ENCODE peak calls at places on chromosomes 13 and 19, in six cellular contexts. Z is body of pancreas, Y is hepatocyte, W is mucosa of descending colon, P is cardiac muscle cell, Q is tibial nerve. R is an unnamed sample. For H3K4me1, the result is how much of the 10 kb centered on the place peaks cover.

GRCh38 chr13:19597523-19597922 is 35.9 kb upstream of the MPHOSPH8 start:
- DNase-seq in Y (no peak), P (peak), Z (no peak), W (no peak), Q (no peak), R (no peak)

GRCh38 chr19:15251749-15252397 is 19.6 kb upstream of the EPHX3 start:
- DNase-seq in W (peak), Q (peak), P (peak), Z (peak), Y (peak), R (no peak)

GRCh38 chr19:2561221-2561620 is 85.3 kb downstream of the GADD45B start:
- DNase-seq in P (no peak), W (no peak), Y (no peak), Z (no peak), Q (no peak), R (no peak)

GRCh38 chr13:44739120-44739519 is 163.0 kb upstream of the TSC22D1 start:
- DNase-seq in W (no peak), Z (no peak), P (no peak), Q (no peak), Y (no peak), R (no peak)

GRCh38 chr13:76474356-76474755 is 411.8 kb downstream of the KCTD12 start:
- DNase-seq in Z (no peak), Y (no peak), W (no peak), P (peak), Q (no peak), R (no peak)

GRCh38 chr19:53254451-53255341 is at the start of gene ZNF677:
- DNase-seq in Q (peak), P (peak), W (peak), Y (peak), Z (peak), R (peak)

GRCh38 chr19:4201798-4202197 is 19.3 kb downstream of the ANKRD24 start:
- DNase-seq in Y (no peak), W (no peak), P (no peak), Z (no peak), Q (no peak), R (no peak)

GRCh38 chr19:7676854-7677253 is at the start of gene MCEMP1:
- DNase-seq in Q (no peak), Z (no peak), Y (no peak), W (no peak), P (no peak), R (no peak)

GRCh38 chr13:36819811-36820140 is 754 bp downstream of the RFXAP start:
- DNase-seq in W (no peak), Y (peak), P (peak), Z (no peak), Q (no peak), R (no peak)

GRCh38 chr13:65913173-65913572 is 1317.0 kb downstream of the PCDH9 start:
- DNase-seq in Y (no peak), Z (no peak), P (peak), Q (no peak), W (no peak), R (no peak)

GRCh38 chr13:21638319-21639282 is 32.3 kb upstream of the FGF9 start:
- DNase-seq in Q (peak), P (peak), Z (peak), W (peak), Y (peak), R (no peak)

GRCh38 chr19:36054119-36054732 is at the start of gene THAP8:
- DNase-seq in W (peak), Z (peak), Q (peak), P (peak), Y (peak), R (peak)

GRCh38 chr13:111209613-111210012 is 94.5 kb downstream of the ARHGEF7 start:
- DNase-seq in Z (no peak), Y (no peak), W (no peak), P (no peak), Q (no peak), R (no peak)

GRCh38 chr19:8585894-8586750 is 8.9 kb upstream of the MYO1F start:
- DNase-seq in W (peak), Q (no peak), Z (peak), P (peak), Y (peak), R (peak)

GRCh38 chr13:101649490-101650126 is 197.1 kb downstream of the ITGBL1 start:
- DNase-seq in W (no peak), P (peak), Y (peak), Q (peak), Z (no peak), R (no peak)

GRCh38 chr19:40119380-40119779 is 28.6 kb upstream of the ZNF780A start:
- DNase-seq in Z (no peak), Q (no peak), P (no peak), W (no peak), Y (no peak), R (no peak)

GRCh38 chr19:41619018-41619571 is 7.8 kb downstream of the CEACAM4 start:
- DNase-seq in W (no peak), Q (no peak), P (no peak), Z (no peak), Y (no peak), R (no peak)

DNA sequence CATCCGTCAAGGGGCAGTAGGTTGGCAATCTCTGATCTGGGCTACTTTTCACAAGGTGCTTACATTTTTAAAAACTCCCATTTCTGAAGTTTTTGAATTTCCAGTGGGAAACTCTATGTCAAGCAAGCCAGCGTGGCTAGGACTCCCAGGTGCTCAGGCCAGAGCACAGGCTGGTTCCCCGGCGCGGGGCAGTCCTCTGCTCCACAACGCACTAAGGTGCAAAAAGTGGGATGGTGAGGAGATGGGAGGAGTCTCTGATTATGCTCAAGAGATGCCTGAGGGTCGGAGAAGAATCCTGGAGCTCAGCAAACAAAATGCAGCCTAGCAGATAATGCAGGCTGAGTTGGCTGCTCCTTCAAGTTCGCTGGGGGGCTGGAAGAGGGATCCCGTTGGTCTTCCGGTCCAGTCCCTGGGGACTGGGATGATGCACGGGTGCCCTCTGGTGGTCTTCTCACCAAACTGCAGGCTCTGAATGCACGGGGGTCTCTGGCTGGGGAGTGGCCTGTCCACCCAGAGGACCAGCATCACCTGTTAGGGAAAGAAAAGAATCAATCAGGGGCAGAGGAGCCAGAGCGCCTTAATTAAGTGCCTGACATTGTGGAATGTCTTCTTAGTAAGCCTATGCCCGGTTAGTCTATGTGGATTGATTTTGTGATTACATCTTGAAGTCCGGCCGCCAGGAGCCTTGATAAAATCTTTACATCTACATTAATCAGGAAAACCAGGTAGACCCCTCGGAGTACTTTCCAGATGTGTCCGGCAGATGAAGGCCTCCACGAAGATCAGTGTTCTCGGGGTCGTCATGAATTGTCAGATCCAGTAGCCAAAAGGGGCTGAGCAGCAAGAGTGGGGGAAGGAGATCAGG is 244.4 kb upstream of the MAB21L1 start:
- DNase-seq in P (peak), Q (peak), Y (peak), Z (peak), W (peak), R (no peak)
- H3K4me1 ChIP-seq in P (under half), Q (under half), Y (under half), Z (under half), W (under half), R (under half)

GRCh38 chr13:32645854-32646253 is 59.6 kb downstream of the PDS5B start:
- DNase-seq in Q (no peak), Y (no peak), Z (no peak), W (no peak), P (no peak), R (no peak)
- H3K4me1 ChIP-seq in Q (half or more), Y (under half), Z (under half), W (under half), P (under half), R (under half)

DNA sequence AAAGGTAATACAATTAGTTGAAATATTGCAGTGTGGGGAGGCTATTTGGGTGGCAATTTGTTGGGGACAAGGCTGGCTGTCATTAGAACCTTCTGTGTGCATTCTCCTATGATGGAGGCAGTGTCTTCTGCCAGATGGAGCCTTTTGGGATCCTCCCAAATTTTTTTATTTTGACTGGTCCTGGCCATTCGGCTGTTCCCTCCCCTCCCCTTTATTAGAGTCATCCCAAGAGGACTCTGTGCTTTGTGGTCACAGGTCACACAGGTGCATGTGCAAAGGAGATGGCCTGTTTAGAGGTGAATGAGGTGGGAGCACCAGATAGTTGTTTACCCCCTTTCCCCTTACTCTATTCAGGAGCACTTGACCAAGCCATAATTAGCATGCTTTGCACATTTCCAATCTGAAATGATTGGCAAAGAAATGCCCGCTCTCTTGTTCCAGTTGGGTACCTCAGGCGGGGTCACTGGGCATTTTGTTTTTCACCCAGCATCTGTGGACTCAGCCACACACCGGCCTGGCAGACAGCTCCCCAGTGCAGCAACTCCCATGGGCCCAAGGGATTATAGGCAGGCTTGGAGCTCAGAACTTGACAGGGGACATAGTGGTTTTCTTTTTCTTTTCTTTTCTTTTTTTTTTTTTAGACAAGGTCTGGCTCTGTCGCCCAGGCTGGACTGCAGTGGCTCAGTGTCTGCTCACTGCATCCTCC is 19.8 kb downstream of the GATAD2A start:
- DNase-seq in P (no peak), Z (no peak), W (no peak), Y (no peak), Q (no peak), R (no peak)
- H3K4me1 ChIP-seq in P (under half), Z (under half), W (under half), Y (under half), Q (half or more), R (under half)

GRCh38 chr13:99260216-99260615 is 2.0 kb upstream of the GPR18 start:
- DNase-seq in Q (no peak), W (no peak), Z (no peak), Y (no peak), P (no peak), R (no peak)

GRCh38 chr13:99258210-99258860 is at the start of gene GPR18:
- DNase-seq in Z (no peak), Q (no peak), Y (no peak), W (no peak), P (no peak), R (no peak)

GRCh38 chr13:99261040-99261439 is 2.9 kb upstream of the GPR18 start:
- DNase-seq in W (no peak), Y (no peak), Z (no peak), Q (no peak), P (no peak), R (no peak)

GRCh38 chr13:99257291-99257690 is 888 bp downstream of the GPR18 start:
- DNase-seq in Q (no peak), Z (no peak), W (no peak), P (no peak), Y (no peak), R (no peak)

DNA sequence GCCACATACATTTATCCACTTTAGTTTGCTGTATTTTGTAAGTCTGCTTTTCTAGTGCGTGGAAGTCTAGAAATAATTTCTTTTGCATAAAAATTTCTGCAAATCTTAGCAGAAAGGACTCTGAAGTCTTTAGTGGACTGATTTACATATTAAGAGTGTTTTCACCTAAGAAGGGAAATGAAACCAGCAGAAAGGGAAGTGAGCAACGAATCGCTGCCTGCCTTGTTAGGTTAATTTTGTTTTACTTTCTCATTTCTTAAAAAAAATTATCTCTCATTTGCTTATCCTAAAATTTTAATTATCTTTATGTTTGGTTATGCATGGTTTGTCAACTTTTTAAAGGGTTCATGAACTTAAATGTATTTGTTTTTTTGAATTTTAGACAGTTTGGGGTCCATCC is 767 bp upstream of the GPR18 start:
- DNase-seq in Z (no peak), Q (no peak), W (no peak), P (no peak), Y (no peak), R (no peak)
- H3K4me1 ChIP-seq in Z (under half), Q (under half), W (under half), P (under half), Y (under half), R (under half)

DNA sequence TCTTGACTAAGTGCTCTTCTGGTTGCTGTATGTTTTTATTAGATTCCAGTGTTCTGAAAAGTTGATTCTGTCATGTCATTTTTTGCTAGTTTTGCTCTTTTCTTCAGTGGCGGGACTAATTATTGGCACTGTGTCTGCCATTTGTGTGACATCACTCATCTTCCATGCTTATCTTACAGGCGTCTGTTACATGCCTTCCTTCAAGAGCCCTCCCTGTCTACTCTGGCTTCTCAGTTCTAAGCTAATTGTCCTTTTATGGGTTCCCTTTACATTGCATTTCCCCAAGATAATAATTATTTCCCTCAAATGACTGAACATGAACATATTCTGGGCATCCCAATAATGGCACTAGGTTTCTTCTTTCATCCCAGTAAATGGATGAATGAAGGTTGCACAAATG is 459.1 kb downstream of the DCT start:
- DNase-seq in P (no peak), Z (no peak), Y (no peak), Q (no peak), W (no peak), R (no peak)
- H3K4me1 ChIP-seq in P (under half), Z (under half), Y (under half), Q (under half), W (under half), R (under half)

DNA sequence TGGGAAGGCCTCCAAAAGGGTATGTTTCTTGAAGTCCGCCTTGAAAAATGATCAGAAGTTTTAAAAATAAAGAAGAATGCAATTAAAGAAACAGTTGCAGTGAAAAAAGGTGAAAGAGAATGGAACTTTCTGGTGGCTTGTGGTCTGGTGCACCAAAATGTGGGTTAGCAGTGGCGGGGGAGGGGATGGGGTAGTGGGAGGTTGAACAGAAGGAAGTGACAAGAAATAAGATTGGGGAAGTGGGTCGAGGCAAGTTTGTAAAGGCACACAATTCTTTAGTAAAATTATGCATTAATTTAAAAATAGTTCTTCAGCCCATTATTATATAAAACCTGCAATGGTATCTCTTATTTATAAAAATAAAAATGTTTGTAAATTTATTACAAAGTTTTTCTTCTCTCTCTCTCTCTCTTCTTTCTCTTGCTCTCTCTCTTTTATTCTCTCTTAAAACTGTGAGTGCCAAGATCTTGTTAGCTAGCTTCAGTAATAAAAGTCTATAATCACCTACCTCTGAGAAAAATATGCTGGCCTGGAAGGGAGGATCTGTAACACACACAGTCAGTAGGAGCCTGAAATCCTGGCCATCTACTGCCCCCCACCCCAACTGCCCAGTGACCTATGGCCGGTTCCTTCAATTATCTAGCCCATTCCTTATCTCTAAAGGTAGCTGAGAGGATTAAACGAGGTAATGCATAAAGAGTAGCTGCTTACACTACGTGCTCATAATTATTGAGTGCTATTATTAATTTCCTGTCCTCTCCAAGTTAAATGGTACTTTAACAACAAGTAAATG is 2.2 kb downstream of the LCP1 start:
- DNase-seq in Q (peak), W (peak), Z (no peak), P (no peak), Y (no peak), R (peak)
- H3K4me1 ChIP-seq in Q (under half), W (under half), Z (under half), P (under half), Y (under half), R (under half)

GRCh38 chr19:50368649-50369570 is 3.5 kb upstream of the NAPSA start:
- DNase-seq in Z (peak), W (peak), Y (peak), P (peak), Q (peak), R (peak)
- H3K4me1 ChIP-seq in Z (under half), W (under half), Y (under half), P (under half), Q (under half), R (under half)

GRCh38 chr19:19487077-19488040 is 28.0 kb downstream of the TSSK6 start:
- DNase-seq in W (no peak), Y (no peak), Q (no peak), P (no peak), Z (no peak), R (no peak)
- H3K4me1 ChIP-seq in W (under half), Y (half or more), Q (half or more), P (under half), Z (half or more), R (under half)

GRCh38 chr13:114318624-114319023 is 4.3 kb downstream of the CHAMP1 start:
- DNase-seq in P (no peak), Z (no peak), Q (no peak), W (no peak), Y (no peak), R (no peak)
- H3K4me1 ChIP-seq in P (under half), Z (half or more), Q (half or more), W (under half), Y (under half), R (under half)

GRCh38 chr13:41127746-41128145 is 4.9 kb downstream of the KBTBD6 start:
- DNase-seq in W (no peak), P (peak), Q (no peak), Y (no peak), Z (no peak), R (no peak)
- H3K4me1 ChIP-seq in W (under half), P (under half), Q (under half), Y (under half), Z (under half), R (under half)

R was measured in effector memory CD4-positive, alpha-beta T cell.